ENCODE peak calls at places on chromosomes 13 and 19, in nine cellular contexts. P is mesenchymal stem cell, V is Peyer's patch, L is heart left ventricle, D is uterus, E is HCT116, M is right atrium auricular region, F is K562, U is fibroblast of lung. N is an unnamed sample. For H3K9me3, the result is how much of the 10 kb centered on the place peaks cover.

GRCh38 chr19:23436944-23437343 is 41.7 kb upstream of the ZNF91 start:
- DNase-seq in P (no peak), V (no peak), L (no peak), D (no peak), E (no peak), M (no peak), F (peak), U (no peak), N (no peak)

GRCh38 chr13:87122551-87122950 is 548.6 kb upstream of the SLITRK5 start:
- DNase-seq in P (peak), V (no peak), L (no peak), D (no peak), E (no peak), M (no peak), F (no peak), U (peak), N (no peak)

GRCh38 chr13:32495429-32495828 is 43.2 kb downstream of the N4BP2L2 start:
- DNase-seq in P (no peak), V (no peak), L (no peak), D (no peak), E (no peak), M (no peak), F (no peak), U (no peak), N (no peak)

GRCh38 chr19:42048992-42049391 is 21.0 kb downstream of the GRIK5 start:
- DNase-seq in P (peak), V (no peak), L (no peak), D (no peak), E (no peak), M (no peak), F (no peak), U (no peak), N (no peak)

GRCh38 chr13:26867451-26868067 is 107.0 kb upstream of the GPR12 start:
- DNase-seq in P (peak), V (no peak), L (peak), D (no peak), E (no peak), M (no peak), F (peak), U (peak), N (no peak)

GRCh38 chr13:50449465-50449864 is 394.0 kb downstream of the DLEU7 start:
- DNase-seq in P (peak), V (no peak), L (no peak), D (no peak), E (no peak), M (no peak), F (no peak), U (no peak), N (no peak)

GRCh38 chr19:18098891-18099622 is 1.5 kb downstream of the MAST3 start:
- DNase-seq in P (no peak), V (no peak), L (no peak), D (no peak), E (no peak), M (no peak), F (peak), U (no peak), N (peak)

GRCh38 chr13:76853481-76853880 is 32.7 kb downstream of the KCTD12 start:
- DNase-seq in P (no peak), V (no peak), L (no peak), D (no peak), E (no peak), M (no peak), F (no peak), U (peak), N (no peak)

GRCh38 chr19:4730740-4731171 is 7.1 kb upstream of the DPP9 start:
- DNase-seq in P (peak), V (peak), L (no peak), D (no peak), E (peak), M (no peak), F (peak), U (no peak), N (no peak)

GRCh38 chr19:19134687-19135158 is 3.6 kb downstream of the TMEM161A start:
- DNase-seq in P (no peak), V (no peak), L (peak), D (no peak), E (no peak), M (no peak), F (peak), U (no peak), N (peak)

GRCh38 chr13:51971520-51972426 is 39.5 kb downstream of the ATP7B start:
- DNase-seq in P (no peak), V (no peak), L (no peak), D (no peak), E (no peak), M (no peak), F (no peak), U (no peak), N (no peak)

GRCh38 chr13:47546963-47547345 is 454.1 kb downstream of the SUCLA2 start:
- DNase-seq in P (peak), V (no peak), L (no peak), D (no peak), E (no peak), M (no peak), F (no peak), U (no peak), N (no peak)

GRCh38 chr19:40464059-40465024 is 1.2 kb downstream of the BLVRB start:
- DNase-seq in P (peak), V (peak), L (peak), D (peak), E (peak), M (peak), F (peak), U (peak), N (peak)

GRCh38 chr13:33764716-33765115 is 53.2 kb upstream of the RFC3 start:
- DNase-seq in P (no peak), V (no peak), L (no peak), D (no peak), E (no peak), M (no peak), F (no peak), U (no peak), N (no peak)

GRCh38 chr13:44755872-44756271 is 179.7 kb upstream of the TSC22D1 start:
- DNase-seq in P (peak), V (no peak), L (no peak), D (no peak), E (no peak), M (no peak), F (no peak), U (peak), N (no peak)

GRCh38 chr13:46403851-46404731 is 17.0 kb upstream of the RUBCNL start:
- DNase-seq in P (peak), V (no peak), L (no peak), D (no peak), E (no peak), M (no peak), F (no peak), U (no peak), N (no peak)

GRCh38 chr13:46405457-46405856 is 18.4 kb upstream of the RUBCNL start:
- DNase-seq in P (no peak), V (no peak), L (no peak), D (no peak), E (no peak), M (no peak), F (no peak), U (no peak), N (no peak)

GRCh38 chr13:46402178-46402577 is 15.1 kb upstream of the RUBCNL start:
- DNase-seq in P (no peak), V (no peak), L (no peak), D (no peak), E (no peak), M (no peak), F (no peak), U (no peak), N (no peak)

GRCh38 chr13:46401432-46401831 is 14.4 kb upstream of the RUBCNL start:
- DNase-seq in P (no peak), V (no peak), L (no peak), D (no peak), E (no peak), M (no peak), F (no peak), U (no peak), N (no peak)

DNA sequence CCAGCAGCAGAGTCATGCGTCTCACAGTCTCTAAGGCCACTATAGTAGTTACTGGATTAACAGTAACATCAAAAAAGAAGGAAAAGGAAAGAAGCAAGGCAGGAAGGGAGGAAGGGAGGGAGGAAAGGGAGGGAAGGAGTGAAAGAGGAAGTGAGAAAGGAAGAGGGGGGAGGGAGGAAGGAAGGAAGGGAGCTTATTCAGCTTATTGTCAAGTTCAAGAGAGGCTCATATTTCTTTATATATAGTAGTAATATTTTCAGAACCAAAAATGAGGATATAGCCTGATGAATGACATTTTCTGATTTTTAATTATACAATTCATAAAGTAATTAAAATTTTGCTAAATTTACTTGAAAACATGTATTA is 17.7 kb upstream of the RUBCNL start:
- DNase-seq in P (no peak), V (no peak), L (no peak), D (no peak), E (no peak), M (no peak), F (no peak), U (no peak), N (no peak)
- H3K4me3 ChIP-seq in P (no peak), V (no peak), L (no peak), D (no peak), E (no peak), M (no peak), F (no peak), U (no peak), N (no peak)

GRCh38 chr19:56014765-56015164 is 28.2 kb downstream of the NLRP5 start:
- DNase-seq in P (no peak), V (no peak), L (no peak), D (no peak), E (no peak), M (no peak), F (no peak), U (no peak), N (no peak)

GRCh38 chr19:56015756-56016155 is 29.2 kb downstream of the NLRP5 start:
- DNase-seq in P (no peak), V (no peak), L (no peak), D (no peak), E (no peak), M (no peak), F (peak), U (no peak), N (no peak)
- H3K9me3 ChIP-seq in P (under half), V (under half), L (under half), D (under half), E (under half), M (under half), F (under half), U (under half), N (under half)

DNA sequence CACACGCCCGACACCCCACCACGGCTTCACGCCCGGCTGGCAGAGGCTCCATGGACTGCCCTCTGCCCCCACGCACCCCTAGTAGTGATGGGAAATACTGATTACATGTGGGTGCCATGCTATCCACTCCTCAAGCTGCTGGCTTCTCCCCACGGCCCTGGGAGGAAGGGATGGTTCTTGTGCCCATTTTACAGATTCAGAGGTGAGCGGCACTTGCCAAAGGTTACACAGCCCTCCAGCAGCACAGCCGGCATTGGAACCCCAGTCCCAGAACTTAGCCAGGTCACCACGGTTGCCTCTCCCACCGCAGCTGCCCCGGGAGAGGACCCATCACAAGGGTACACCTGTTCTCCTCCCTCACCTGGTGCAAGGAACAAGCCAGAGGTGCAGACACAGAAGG is 13.2 kb downstream of the LRRC4B start:
- DNase-seq in P (no peak), V (no peak), L (no peak), D (no peak), E (no peak), M (no peak), F (no peak), U (no peak), N (no peak)
- H3K4me3 ChIP-seq in P (no peak), V (no peak), L (no peak), D (no peak), E (no peak), M (no peak), F (no peak), U (no peak), N (no peak)

GRCh38 chr19:37507167-37507464 is 377 bp downstream of the ZNF793 start:
- DNase-seq in P (no peak), V (no peak), L (no peak), D (no peak), E (no peak), M (no peak), F (no peak), U (no peak), N (no peak)

GRCh38 chr19:37511186-37511585 is 4.4 kb downstream of the ZNF793 start:
- DNase-seq in P (no peak), V (no peak), L (no peak), D (no peak), E (no peak), M (no peak), F (no peak), U (no peak), N (no peak)

GRCh38 chr19:37506387-37507166 is at the start of gene ZNF793:
- DNase-seq in P (peak), V (peak), L (peak), D (peak), E (no peak), M (peak), F (no peak), U (peak), N (peak)

GRCh38 chr19:37511821-37512220 is 5.1 kb downstream of the ZNF793 start:
- DNase-seq in P (no peak), V (no peak), L (no peak), D (no peak), E (no peak), M (no peak), F (no peak), U (no peak), N (no peak)

GRCh38 chr19:37505958-37506386 is 767 bp upstream of the ZNF793 start:
- DNase-seq in P (no peak), V (no peak), L (no peak), D (no peak), E (no peak), M (no peak), F (no peak), U (no peak), N (no peak)
- H3K9me3 ChIP-seq in P (half or more), V (under half), L (under half), D (under half), E (under half), M (under half), F (under half), U (under half), N (under half)

GRCh38 chr13:39417131-39417530 is 185.9 kb downstream of the LHFPL6 start:
- DNase-seq in P (peak), V (no peak), L (no peak), D (no peak), E (no peak), M (no peak), F (no peak), U (no peak), N (no peak)

GRCh38 chr13:39417643-39418042 is 185.3 kb downstream of the LHFPL6 start:
- DNase-seq in P (peak), V (no peak), L (no peak), D (no peak), E (no peak), M (no peak), F (no peak), U (peak), N (no peak)

GRCh38 chr13:39414339-39414738 is 188.7 kb downstream of the LHFPL6 start:
- DNase-seq in P (no peak), V (no peak), L (no peak), D (no peak), E (no peak), M (no peak), F (no peak), U (no peak), N (no peak)

GRCh38 chr13:39415003-39415402 is 188.0 kb downstream of the LHFPL6 start:
- DNase-seq in P (no peak), V (no peak), L (peak), D (peak), E (no peak), M (peak), F (no peak), U (peak), N (no peak)

DNA sequence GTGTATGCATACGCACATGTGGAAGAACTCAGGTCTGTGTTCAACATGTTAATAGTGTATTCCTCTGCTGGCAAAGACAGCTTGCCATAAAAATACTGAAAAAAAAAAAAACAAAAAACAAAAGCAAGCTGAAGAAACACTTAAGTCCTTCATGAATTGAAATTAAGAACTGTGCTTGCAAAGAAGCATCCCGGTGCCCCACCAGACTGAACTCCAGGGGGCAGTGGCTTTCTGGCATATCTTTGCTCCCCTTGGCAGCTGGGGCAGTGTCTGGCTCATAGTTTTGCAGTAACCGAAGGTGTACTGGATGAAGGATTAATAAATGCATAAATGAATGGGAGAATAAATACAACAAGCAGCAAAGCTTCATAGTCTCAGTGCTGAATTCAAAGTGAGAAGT is 187.6 kb downstream of the LHFPL6 start:
- DNase-seq in P (peak), V (no peak), L (peak), D (peak), E (peak), M (peak), F (no peak), U (peak), N (peak)
- H3K4me3 ChIP-seq in P (peak), V (no peak), L (no peak), D (no peak), E (no peak), M (peak), F (no peak), U (no peak), N (no peak)